ENCODE peak calls at places on chromosomes 3 and 15, in ten cellular contexts. E is HT1080; S is amniotic stem cell; I is uterus; A is smooth muscle cell of the brain vasculature; L is esophagus muscularis mucosa; H is activated CD4-positive, alpha-beta memory T cell treated with anti-CD3 and anti-CD28 coated beads, Interleukin-2, amount 10 ng/mL, durations not matched to agents 7 days and 5 days; F is naive B cell; V is NCI-H345; Y is lung microvascular endothelial cell. Z is an unnamed sample.

GRCh38 chr3:172334743-172335142 is 113.5 kb downstream of the GHSR start:
- DNase-seq in I (no peak), F (no peak), S (no peak), V (no peak), L (no peak), E (no peak), Y (no peak), A (no peak), H (no peak), Z (no peak)

GRCh38 chr15:69557340-69558137 is 104.9 kb downstream of the RPLP1 start:
- DNase-seq in S (peak), Y (peak), H (no peak), E (peak), I (no peak), F (no peak), L (no peak), V (peak), A (peak), Z (peak)

GRCh38 chr3:138187296-138188012 is at the start of gene ARMC8:
- DNase-seq in L (no peak), A (no peak), V (no peak), S (peak), F (no peak), E (no peak), I (peak), Y (peak), H (no peak), Z (peak)

GRCh38 chr3:143974877-143975238 is 3.2 kb downstream of the DIPK2A start:
- DNase-seq in Y (no peak), A (no peak), H (no peak), V (no peak), E (no peak), S (no peak), L (no peak), I (no peak), F (no peak), Z (no peak)

GRCh38 chr3:123113889-123114450 is 47.1 kb downstream of the PDIA5 start:
- DNase-seq in V (no peak), S (no peak), E (no peak), L (no peak), F (no peak), Y (peak), A (no peak), I (no peak), H (no peak), Z (no peak)

GRCh38 chr3:82163907-82164520 is 402.6 kb upstream of the GBE1 start:
- DNase-seq in L (no peak), I (no peak), A (no peak), F (no peak), E (no peak), Y (no peak), V (no peak), S (no peak), H (no peak), Z (no peak)

GRCh38 chr3:158539414-158540014 is 31.5 kb upstream of the MLF1 start:
- DNase-seq in A (peak), V (peak), L (no peak), H (peak), E (peak), S (peak), F (peak), Y (peak), I (no peak), Z (no peak)

GRCh38 chr15:39403674-39404117 is 177.2 kb upstream of the THBS1 start:
- DNase-seq in A (peak), H (no peak), S (no peak), L (peak), E (peak), V (peak), I (no peak), F (no peak), Y (peak), Z (no peak)

GRCh38 chr3:171376125-171376947 is 83.9 kb downstream of the TNIK start:
- DNase-seq in I (no peak), H (no peak), S (no peak), E (no peak), Y (no peak), F (no peak), L (no peak), V (no peak), A (no peak), Z (no peak)

GRCh38 chr15:60326824-60327654 is 70.7 kb downstream of the ANXA2 start:
- DNase-seq in H (peak), L (no peak), Y (peak), I (no peak), V (peak), F (peak), E (peak), A (no peak), S (no peak), Z (no peak)

GRCh38 chr3:71389911-71390573 is 193.5 kb downstream of the FOXP1 start:
- DNase-seq in I (no peak), L (no peak), E (peak), A (peak), S (no peak), V (peak), F (no peak), Y (peak), H (peak), Z (no peak)

Z was measured in H54.